ENCODE peak calls at places on chromosome 4, in ten cellular contexts. One of them, this sample, is unnamed.

GRCh38 chr4:52957220-52957686 is 95.1 kb downstream of the RASL11B start:
- DNase-seq in NB4: no peak
- DNase-seq in cardiac fibroblast: no peak
- DNase-seq in vagina: no peak
- DNase-seq in endodermal cell: no peak
- DNase-seq in fibroblast of lung: peak; percentile 40
- DNase-seq in heart left ventricle: peak; percentile 37
- DNase-seq in choroid plexus epithelial cell: peak; percentile 56
- DNase-seq in adrenal gland: no peak
- DNase-seq in fibroblast of pulmonary artery: no peak
- DNase-seq in this sample: no peak

GRCh38 chr4:102754044-102754443 is 6.7 kb downstream of the MANBA start:
- DNase-seq in NB4: no peak
- DNase-seq in cardiac fibroblast: peak; percentile 22
- DNase-seq in vagina: no peak
- DNase-seq in endodermal cell: no peak
- DNase-seq in fibroblast of lung: no peak
- DNase-seq in heart left ventricle: no peak
- DNase-seq in choroid plexus epithelial cell: no peak
- DNase-seq in adrenal gland: no peak
- DNase-seq in fibroblast of pulmonary artery: no peak
- DNase-seq in this sample: no peak

GRCh38 chr4:74087481-74087880 is 11.5 kb downstream of the CXCL2 start:
- DNase-seq in NB4: no peak
- DNase-seq in cardiac fibroblast: no peak
- DNase-seq in vagina: no peak
- DNase-seq in endodermal cell: peak; percentile 57
- DNase-seq in fibroblast of lung: no peak
- DNase-seq in heart left ventricle: no peak
- DNase-seq in choroid plexus epithelial cell: no peak
- DNase-seq in adrenal gland: no peak
- DNase-seq in fibroblast of pulmonary artery: no peak
- DNase-seq in this sample: no peak

GRCh38 chr4:108900018-108900417 is 137.2 kb upstream of the ETNPPL start:
- DNase-seq in NB4: no peak
- DNase-seq in cardiac fibroblast: no peak
- DNase-seq in vagina: no peak
- DNase-seq in endodermal cell: peak; percentile 58
- DNase-seq in fibroblast of lung: no peak
- DNase-seq in heart left ventricle: no peak
- DNase-seq in choroid plexus epithelial cell: no peak
- DNase-seq in adrenal gland: no peak
- DNase-seq in fibroblast of pulmonary artery: no peak
- DNase-seq in this sample: no peak

GRCh38 chr4:150244600-150244999 is 166.4 kb downstream of the DCLK2 start:
- DNase-seq in NB4: no peak
- DNase-seq in cardiac fibroblast: peak; percentile 70
- DNase-seq in vagina: no peak
- DNase-seq in endodermal cell: no peak
- DNase-seq in fibroblast of lung: peak; percentile 90
- DNase-seq in heart left ventricle: no peak
- DNase-seq in choroid plexus epithelial cell: peak; percentile 93
- DNase-seq in adrenal gland: no peak
- DNase-seq in fibroblast of pulmonary artery: peak; percentile 51
- DNase-seq in this sample: no peak

GRCh38 chr4:174154455-174154854 is 129.0 kb downstream of the FBXO8 start:
- DNase-seq in NB4: no peak
- DNase-seq in cardiac fibroblast: peak; percentile 86
- DNase-seq in vagina: no peak
- DNase-seq in endodermal cell: no peak
- DNase-seq in fibroblast of lung: peak; percentile 47
- DNase-seq in heart left ventricle: peak; percentile 42
- DNase-seq in choroid plexus epithelial cell: peak; percentile 83
- DNase-seq in adrenal gland: peak; percentile 29
- DNase-seq in fibroblast of pulmonary artery: peak; percentile 74
- DNase-seq in this sample: no peak

GRCh38 chr4:176300036-176300435 is 19.7 kb upstream of the SPCS3 start:
- DNase-seq in NB4: no peak
- DNase-seq in cardiac fibroblast: no peak
- DNase-seq in vagina: no peak
- DNase-seq in endodermal cell: peak; percentile 83
- DNase-seq in fibroblast of lung: no peak
- DNase-seq in heart left ventricle: no peak
- DNase-seq in choroid plexus epithelial cell: no peak
- DNase-seq in adrenal gland: no peak
- DNase-seq in fibroblast of pulmonary artery: no peak
- DNase-seq in this sample: no peak

GRCh38 chr4:90419124-90419711 is 292.0 kb downstream of the CCSER1 start:
- DNase-seq in NB4: peak; percentile 42
- DNase-seq in cardiac fibroblast: peak; percentile 48
- DNase-seq in vagina: no peak
- DNase-seq in endodermal cell: no peak
- DNase-seq in fibroblast of lung: peak; percentile 31
- DNase-seq in heart left ventricle: no peak
- DNase-seq in choroid plexus epithelial cell: peak; percentile 65
- DNase-seq in adrenal gland: no peak
- DNase-seq in fibroblast of pulmonary artery: peak; percentile 59
- DNase-seq in this sample: no peak

GRCh38 chr4:124803641-124804040 is 91.1 kb upstream of the ANKRD50 start:
- DNase-seq in NB4: no peak
- DNase-seq in cardiac fibroblast: peak; percentile 85
- DNase-seq in vagina: no peak
- DNase-seq in endodermal cell: no peak
- DNase-seq in fibroblast of lung: peak; percentile 48
- DNase-seq in heart left ventricle: no peak
- DNase-seq in choroid plexus epithelial cell: peak; percentile 28
- DNase-seq in adrenal gland: no peak
- DNase-seq in fibroblast of pulmonary artery: peak; percentile 63
- DNase-seq in this sample: no peak

GRCh38 chr4:78612398-78613005 is 60.9 kb downstream of the ANXA3 start:
- DNase-seq in NB4: peak; percentile 68
- DNase-seq in cardiac fibroblast: peak; percentile 75
- DNase-seq in vagina: no peak
- DNase-seq in endodermal cell: no peak
- DNase-seq in fibroblast of lung: peak; percentile 45
- DNase-seq in heart left ventricle: peak; percentile 41
- DNase-seq in choroid plexus epithelial cell: peak; percentile 77
- DNase-seq in adrenal gland: peak; percentile 42
- DNase-seq in fibroblast of pulmonary artery: peak; percentile 79
- DNase-seq in this sample: no peak

GRCh38 chr4:88284378-88285234 is at the start of gene PPM1K:
- DNase-seq in NB4: peak; percentile 98
- DNase-seq in cardiac fibroblast: peak; percentile 99
- DNase-seq in vagina: no peak
- DNase-seq in endodermal cell: peak; percentile 100
- DNase-seq in fibroblast of lung: peak; percentile 99
- DNase-seq in heart left ventricle: peak; percentile 100
- DNase-seq in choroid plexus epithelial cell: peak; percentile 99
- DNase-seq in adrenal gland: peak; percentile 100
- DNase-seq in fibroblast of pulmonary artery: peak; percentile 99
- DNase-seq in this sample: peak; percentile 100
- TF ChIP-seq CTCF in NB4: no peak
- TF ChIP-seq CTCF in cardiac fibroblast: no peak
- TF ChIP-seq CTCF in vagina: no peak
- TF ChIP-seq CTCF in endodermal cell: no peak
- TF ChIP-seq CTCF in fibroblast of lung: peak; percentile 11
- TF ChIP-seq CTCF in heart left ventricle: peak; percentile 22
- TF ChIP-seq CTCF in choroid plexus epithelial cell: peak; percentile 17
- TF ChIP-seq CTCF in adrenal gland: no peak
- TF ChIP-seq CTCF in fibroblast of pulmonary artery: no peak
- TF ChIP-seq CTCF in this sample: peak; percentile 4

GRCh38 chr4:41189669-41190068 is 24.7 kb downstream of the APBB2 start:
- DNase-seq in NB4: no peak
- DNase-seq in cardiac fibroblast: no peak
- DNase-seq in vagina: no peak
- DNase-seq in endodermal cell: no peak
- DNase-seq in fibroblast of lung: peak; percentile 30
- DNase-seq in heart left ventricle: no peak
- DNase-seq in choroid plexus epithelial cell: no peak
- DNase-seq in adrenal gland: no peak
- DNase-seq in fibroblast of pulmonary artery: no peak
- DNase-seq in this sample: no peak
- H3K4me3 ChIP-seq in NB4: no peak overlapping the region
- H3K4me3 ChIP-seq in cardiac fibroblast: no peak overlapping the region
- H3K4me3 ChIP-seq in vagina: no peak overlapping the region
- H3K4me3 ChIP-seq in endodermal cell: no peak overlapping the region
- H3K4me3 ChIP-seq in fibroblast of lung: no peak overlapping the region
- H3K4me3 ChIP-seq in heart left ventricle: no peak overlapping the region
- H3K4me3 ChIP-seq in choroid plexus epithelial cell: no peak overlapping the region
- H3K4me3 ChIP-seq in adrenal gland: no peak overlapping the region
- H3K4me3 ChIP-seq in fibroblast of pulmonary artery: no peak overlapping the region
- H3K4me3 ChIP-seq in this sample: no peak overlapping the region

GRCh38 chr4:5141802-5142201 is 90.5 kb downstream of the STK32B start:
- DNase-seq in NB4: no peak
- DNase-seq in cardiac fibroblast: no peak
- DNase-seq in vagina: no peak
- DNase-seq in endodermal cell: no peak
- DNase-seq in fibroblast of lung: no peak
- DNase-seq in heart left ventricle: no peak
- DNase-seq in choroid plexus epithelial cell: no peak
- DNase-seq in adrenal gland: no peak
- DNase-seq in fibroblast of pulmonary artery: no peak
- DNase-seq in this sample: no peak

GRCh38 chr4:5143306-5143861 is 92.1 kb downstream of the STK32B start:
- DNase-seq in NB4: no peak
- DNase-seq in cardiac fibroblast: no peak
- DNase-seq in vagina: peak; percentile 82
- DNase-seq in endodermal cell: no peak
- DNase-seq in fibroblast of lung: no peak
- DNase-seq in heart left ventricle: no peak
- DNase-seq in choroid plexus epithelial cell: no peak
- DNase-seq in adrenal gland: no peak
- DNase-seq in fibroblast of pulmonary artery: no peak
- DNase-seq in this sample: no peak

GRCh38 chr4:5144384-5144783 is 93.1 kb downstream of the STK32B start:
- DNase-seq in NB4: no peak
- DNase-seq in cardiac fibroblast: no peak
- DNase-seq in vagina: peak; percentile 46
- DNase-seq in endodermal cell: no peak
- DNase-seq in fibroblast of lung: no peak
- DNase-seq in heart left ventricle: no peak
- DNase-seq in choroid plexus epithelial cell: no peak
- DNase-seq in adrenal gland: no peak
- DNase-seq in fibroblast of pulmonary artery: no peak
- DNase-seq in this sample: no peak

GRCh38 chr4:5143940-5144339 is 92.7 kb downstream of the STK32B start:
- DNase-seq in NB4: no peak
- DNase-seq in cardiac fibroblast: peak; percentile 6
- DNase-seq in vagina: peak; percentile 34
- DNase-seq in endodermal cell: peak; percentile 22
- DNase-seq in fibroblast of lung: no peak
- DNase-seq in heart left ventricle: no peak
- DNase-seq in choroid plexus epithelial cell: no peak
- DNase-seq in adrenal gland: no peak
- DNase-seq in fibroblast of pulmonary artery: no peak
- DNase-seq in this sample: no peak

GRCh38 chr4:5142726-5143125 is 91.4 kb downstream of the STK32B start:
- DNase-seq in NB4: peak; percentile 70
- DNase-seq in cardiac fibroblast: peak; percentile 50
- DNase-seq in vagina: peak; percentile 37
- DNase-seq in endodermal cell: peak; percentile 84
- DNase-seq in fibroblast of lung: peak; percentile 36
- DNase-seq in heart left ventricle: no peak
- DNase-seq in choroid plexus epithelial cell: peak; percentile 75
- DNase-seq in adrenal gland: peak; percentile 56
- DNase-seq in fibroblast of pulmonary artery: peak; percentile 59
- DNase-seq in this sample: no peak
- TF ChIP-seq CTCF in NB4: peak; percentile 85
- TF ChIP-seq CTCF in cardiac fibroblast: peak; percentile 30
- TF ChIP-seq CTCF in vagina: peak; percentile 50
- TF ChIP-seq CTCF in endodermal cell: peak; percentile 86
- TF ChIP-seq CTCF in fibroblast of lung: peak; percentile 58
- TF ChIP-seq CTCF in heart left ventricle: peak; percentile 32
- TF ChIP-seq CTCF in choroid plexus epithelial cell: peak; percentile 77
- TF ChIP-seq CTCF in adrenal gland: peak; percentile 47
- TF ChIP-seq CTCF in fibroblast of pulmonary artery: peak; percentile 56
- TF ChIP-seq CTCF in this sample: peak; percentile 28

GRCh38 chr4:156968479-156968984 is 3.1 kb downstream of the PDGFC start:
- DNase-seq in NB4: peak; percentile 61
- DNase-seq in cardiac fibroblast: peak; percentile 92
- DNase-seq in vagina: no peak
- DNase-seq in endodermal cell: peak; percentile 85
- DNase-seq in fibroblast of lung: peak; percentile 86
- DNase-seq in heart left ventricle: no peak
- DNase-seq in choroid plexus epithelial cell: peak; percentile 91
- DNase-seq in adrenal gland: peak; percentile 80
- DNase-seq in fibroblast of pulmonary artery: peak; percentile 87
- DNase-seq in this sample: no peak
- H3K4me3 ChIP-seq in NB4: no peak overlapping the region
- H3K4me3 ChIP-seq in cardiac fibroblast: peak overlapping the region; percentile 90
- H3K4me3 ChIP-seq in vagina: peak overlapping the region; percentile 68
- H3K4me3 ChIP-seq in endodermal cell: no peak overlapping the region
- H3K4me3 ChIP-seq in fibroblast of lung: peak overlapping the region; percentile 96
- H3K4me3 ChIP-seq in heart left ventricle: peak overlapping the region; percentile 80
- H3K4me3 ChIP-seq in choroid plexus epithelial cell: peak overlapping the region; percentile 72
- H3K4me3 ChIP-seq in adrenal gland: peak overlapping the region; percentile 87
- H3K4me3 ChIP-seq in fibroblast of pulmonary artery: peak overlapping the region; percentile 88
- H3K4me3 ChIP-seq in this sample: no peak overlapping the region

This sample was measured in GM06990.